ENCODE peak calls at places on chromosome 22, in six cellular contexts. Y is mucosa of descending colon, X is NCI-H1436, C is cardiac fibroblast, J is cerebellar cortex, Q is memory B cell. D is an unnamed sample.

GRCh38 chr22:43275545-43275981 is 67.6 kb downstream of the SCUBE1 start:
- DNase-seq in C (peak), Y (no peak), Q (no peak), X (no peak), J (no peak), D (peak)

GRCh38 chr22:37162221-37163095 is 12.7 kb upstream of the IL2RB start:
- DNase-seq in J (no peak), X (no peak), Q (no peak), Y (peak), C (no peak), D (no peak)

GRCh38 chr22:35752172-35752832 is 34.6 kb downstream of the APOL5 start:
- DNase-seq in X (no peak), J (no peak), Y (no peak), Q (no peak), C (no peak), D (peak)

GRCh38 chr22:17266261-17266971 is 47.2 kb upstream of the ADA2 start:
- DNase-seq in X (peak), J (peak), C (no peak), Q (no peak), Y (peak), D (no peak)

GRCh38 chr22:26367402-26368245 is 61.4 kb upstream of the ASPHD2 start:
- DNase-seq in C (peak), J (peak), X (peak), Y (no peak), Q (peak), D (peak)

GRCh38 chr22:44676441-44677298 is 25.3 kb upstream of the PRR5 start:
- DNase-seq in C (peak), X (no peak), Y (peak), J (no peak), Q (no peak), D (no peak)

GRCh38 chr22:39309364-39309861 is 10.0 kb downstream of the RPL3 start:
- DNase-seq in J (no peak), X (no peak), Y (no peak), C (no peak), Q (no peak), D (no peak)

GRCh38 chr22:26597026-26597425 is 7.1 kb upstream of the TPST2 start:
- DNase-seq in C (no peak), Y (no peak), J (no peak), Q (no peak), X (no peak), D (no peak)

GRCh38 chr22:45649809-45650208 is 21.8 kb upstream of the ATXN10 start:
- DNase-seq in C (no peak), Q (no peak), Y (no peak), X (no peak), J (no peak), D (no peak)

GRCh38 chr22:49208768-49209252 is 618.9 kb downstream of the BRD1 start:
- DNase-seq in Q (no peak), C (no peak), Y (no peak), X (no peak), J (no peak), D (no peak)

GRCh38 chr22:19430890-19431541 is 517 bp downstream of the HIRA start:
- DNase-seq in Y (peak), Q (peak), C (peak), X (no peak), J (no peak), D (peak)

GRCh38 chr22:46078241-46079092 is 71.9 kb upstream of the PPARA start:
- DNase-seq in X (peak), J (peak), Y (peak), Q (no peak), C (peak), D (peak)

GRCh38 chr22:44351685-44352377 is 39.1 kb upstream of the SHISAL1 start:
- DNase-seq in Y (no peak), C (peak), X (no peak), Q (no peak), J (peak), D (peak)

GRCh38 chr22:37860796-37861421 is 11.7 kb downstream of the EIF3L start:
- DNase-seq in Q (no peak), C (peak), Y (no peak), X (no peak), J (no peak), D (no peak)

GRCh38 chr22:42344391-42344861 is 74.0 kb upstream of the TCF20 start:
- DNase-seq in J (peak), X (no peak), C (peak), Q (no peak), Y (no peak), D (no peak)

GRCh38 chr22:38282397-38282796 is 9.6 kb upstream of the TMEM184B start:
- DNase-seq in X (no peak), Y (no peak), Q (no peak), J (no peak), C (no peak), D (no peak)

GRCh38 chr22:45934659-45935341 is 42.2 kb downstream of the WNT7B start:
- DNase-seq in X (peak), Y (no peak), Q (no peak), J (no peak), C (peak), D (peak)

GRCh38 chr22:49392247-49392646 is 435.4 kb downstream of the BRD1 start:
- DNase-seq in J (no peak), C (no peak), X (no peak), Y (no peak), Q (no peak), D (no peak)

GRCh38 chr22:47495102-47495501 is 732.7 kb downstream of the TBC1D22A start:
- DNase-seq in Q (no peak), J (no peak), C (no peak), Y (no peak), X (no peak), D (no peak)

GRCh38 chr22:48832592-48832991 is 995.1 kb downstream of the BRD1 start:
- DNase-seq in X (no peak), Q (no peak), Y (no peak), J (no peak), C (no peak), D (no peak)

GRCh38 chr22:23911318-23911980 is 17.3 kb downstream of the MIF start:
- DNase-seq in X (no peak), Q (no peak), C (no peak), Y (no peak), J (no peak), D (no peak)

GRCh38 chr22:33906954-33907353 is 13.3 kb downstream of the LARGE1 start:
- DNase-seq in Q (no peak), X (no peak), J (no peak), C (no peak), Y (no peak), D (no peak)

GRCh38 chr22:35538801-35539321 is 1.8 kb upstream of the RASD2 start:
- DNase-seq in J (no peak), Q (no peak), Y (peak), C (no peak), X (no peak), D (peak)

GRCh38 chr22:23438216-23438615 is 141.9 kb downstream of the IGLL1 start:
- DNase-seq in C (no peak), X (no peak), Y (no peak), Q (no peak), J (no peak), D (no peak)

GRCh38 chr22:47388778-47389177 is 626.3 kb downstream of the TBC1D22A start:
- DNase-seq in Q (no peak), X (no peak), Y (no peak), J (no peak), C (no peak), D (no peak)

GRCh38 chr22:20243545-20244249 is 24.4 kb downstream of the RTN4R start:
- DNase-seq in C (peak), Y (peak), Q (no peak), J (peak), X (peak), D (no peak)

GRCh38 chr22:30574095-30574981 is at the start of gene GAL3ST1:
- DNase-seq in X (no peak), Q (no peak), Y (peak), J (no peak), C (no peak), D (no peak)

GRCh38 chr22:50714631-50715179 is 23.3 kb upstream of the ACR start:
- DNase-seq in Y (no peak), X (no peak), J (no peak), C (no peak), Q (no peak), D (no peak)